ENCODE peak calls at places on chromosomes 7 and 10, in five cellular contexts. Z is mesenchymal stem cell, S is H1, E is H9, W is neuronal stem cell. L is an unnamed sample.

GRCh38 chr7:8065356-8065813 is 96.8 kb downstream of the GLCCI1 start:
- DNase-seq in Z (peak), S (no peak), E (no peak), W (no peak), L (no peak)

GRCh38 chr7:151249034-151249731 is 689 bp upstream of the SMARCD3 start:
- DNase-seq in Z (peak), S (no peak), E (no peak), W (peak), L (no peak)

GRCh38 chr7:24836084-24836483 is 78.8 kb upstream of the GSDME start:
- DNase-seq in Z (no peak), S (no peak), E (no peak), W (no peak), L (no peak)

GRCh38 chr7:155219947-155220769 is 77.5 kb upstream of the INSIG1 start:
- DNase-seq in Z (no peak), S (no peak), E (no peak), W (no peak), L (no peak)

GRCh38 chr7:118195837-118196474 is 12.0 kb downstream of the LSM8 start:
- DNase-seq in Z (peak), S (no peak), E (no peak), W (peak), L (peak)

GRCh38 chr7:80785961-80786360 is 132.9 kb downstream of the SEMA3C start:
- DNase-seq in Z (no peak), S (no peak), E (no peak), W (no peak), L (no peak)

GRCh38 chr10:122331615-122332446 is 42.7 kb upstream of the PLEKHA1 start:
- DNase-seq in Z (no peak), S (no peak), E (no peak), W (no peak), L (no peak)

GRCh38 chr10:74925716-74926115 is 99.3 kb downstream of the KAT6B start:
- DNase-seq in Z (no peak), S (no peak), E (no peak), W (no peak), L (no peak)

GRCh38 chr7:121288894-121289293 is 39.9 kb upstream of the WNT16 start:
- DNase-seq in Z (peak), S (no peak), E (no peak), W (no peak), L (no peak)

GRCh38 chr10:101512741-101513140 is 75.3 kb downstream of the POLL start:
- DNase-seq in Z (peak), S (no peak), E (no peak), W (no peak), L (no peak)

GRCh38 chr10:129761981-129762956 is 201.8 kb downstream of the EBF3 start:
- DNase-seq in Z (no peak), S (no peak), E (peak), W (no peak), L (peak)

GRCh38 chr7:94344826-94345225 is 49.9 kb upstream of the COL1A2 start:
- DNase-seq in Z (peak), S (no peak), E (no peak), W (no peak), L (no peak)

GRCh38 chr7:139753079-139753692 is 24.6 kb downstream of the HIPK2 start:
- DNase-seq in Z (no peak), S (no peak), E (no peak), W (no peak), L (peak)

GRCh38 chr7:40133561-40134427 is 628 bp downstream of the MPLKIP start:
- DNase-seq in Z (peak), S (no peak), E (no peak), W (no peak), L (no peak)

GRCh38 chr7:1369856-1370657 is 89.2 kb downstream of the MICALL2 start:
- DNase-seq in Z (no peak), S (no peak), E (no peak), W (no peak), L (no peak)

GRCh38 chr10:114259825-114260224 is 20.8 kb downstream of the VWA2 start:
- DNase-seq in Z (peak), S (no peak), E (no peak), W (no peak), L (no peak)

GRCh38 chr7:41977165-41977651 is 259.8 kb downstream of the GLI3 start:
- DNase-seq in Z (peak), S (no peak), E (peak), W (peak), L (peak)

GRCh38 chr7:80869821-80870751 is 48.8 kb downstream of the SEMA3C start:
- DNase-seq in Z (no peak), S (no peak), E (no peak), W (no peak), L (no peak)

GRCh38 chr7:47422631-47423030 is 159.3 kb downstream of the TNS3 start:
- DNase-seq in Z (no peak), S (no peak), E (no peak), W (no peak), L (no peak)

GRCh38 chr7:127886248-127886647 is 145.0 kb downstream of the LRRC4 start:
- DNase-seq in Z (no peak), S (no peak), E (no peak), W (no peak), L (no peak)

GRCh38 chr7:23680417-23681405 is 712 bp downstream of the FAM221A start:
- DNase-seq in Z (peak), S (peak), E (peak), W (peak), L (peak)

GRCh38 chr10:21849624-21850023 is 153.9 kb downstream of the DNAJC1 start:
- DNase-seq in Z (no peak), S (no peak), E (no peak), W (no peak), L (no peak)

GRCh38 chr10:56135806-56136205 is 225.3 kb downstream of the ZWINT start:
- DNase-seq in Z (no peak), S (no peak), E (no peak), W (no peak), L (no peak)

GRCh38 chr7:141045842-141046630 is 27.8 kb upstream of the TMEM178B start:
- DNase-seq in Z (peak), S (no peak), E (no peak), W (no peak), L (no peak)

GRCh38 chr10:69337312-69338132 is 59.2 kb downstream of the HK1 start:
- DNase-seq in Z (peak), S (no peak), E (no peak), W (no peak), L (peak)

GRCh38 chr7:26051021-26051420 is 101.0 kb upstream of the NFE2L3 start:
- DNase-seq in Z (no peak), S (no peak), E (no peak), W (no peak), L (no peak)

GRCh38 chr7:141549582-141549981 is 1.6 kb upstream of the AGK start:
- DNase-seq in Z (no peak), S (no peak), E (no peak), W (no peak), L (no peak)

GRCh38 chr10:6907877-6908530 is 327.9 kb upstream of the PRKCQ start:
- DNase-seq in Z (no peak), S (no peak), E (no peak), W (no peak), L (peak)

GRCh38 chr7:105352018-105352612 is 36.6 kb downstream of the SRPK2 start:
- DNase-seq in Z (peak), S (no peak), E (no peak), W (no peak), L (no peak)

GRCh38 chr10:58157076-58157766 is 110.5 kb downstream of the IPMK start:
- DNase-seq in Z (peak), S (no peak), E (no peak), W (no peak), L (no peak)

GRCh38 chr7:106022193-106022821 is 59.2 kb downstream of the CDHR3 start:
- DNase-seq in Z (no peak), S (no peak), E (no peak), W (no peak), L (peak)

GRCh38 chr7:116929021-116929420 is 24.3 kb upstream of the ST7 start:
- DNase-seq in Z (no peak), S (no peak), E (no peak), W (no peak), L (no peak)

GRCh38 chr10:44477021-44477420 is 92.1 kb upstream of the CXCL12 start:
- DNase-seq in Z (peak), S (no peak), E (no peak), W (no peak), L (no peak)

GRCh38 chr7:6294839-6295238 is 22.4 kb upstream of the CYTH3 start:
- DNase-seq in Z (peak), S (no peak), E (no peak), W (no peak), L (no peak)

GRCh38 chr7:150388709-150389531 is 9.8 kb downstream of the ZNF775 start:
- DNase-seq in Z (no peak), S (no peak), E (peak), W (no peak), L (peak)

GRCh38 chr7:2141656-2142055 is 91.1 kb downstream of the MAD1L1 start:
- DNase-seq in Z (no peak), S (no peak), E (no peak), W (no peak), L (no peak)

DNA sequence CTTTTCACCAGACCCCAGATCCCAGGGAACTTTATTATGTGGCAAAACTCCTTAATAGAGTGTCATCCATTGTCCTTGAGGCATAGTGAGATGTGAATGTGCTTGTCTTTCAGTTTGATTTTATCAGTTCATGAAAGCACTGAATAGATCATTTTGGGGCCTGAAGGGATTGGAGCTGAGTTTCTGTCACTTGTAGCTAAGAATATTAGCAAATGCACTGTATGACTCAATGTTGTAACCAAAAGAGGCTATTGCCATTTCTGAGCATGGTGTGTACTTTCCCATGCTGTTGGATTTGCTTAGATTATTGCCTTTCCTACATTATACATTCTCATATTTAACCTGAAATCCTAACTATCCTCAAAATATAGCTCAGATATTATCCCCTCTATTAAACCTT is 130.4 kb downstream of the PRKG1 start:
- DNase-seq in Z (peak), S (no peak), E (no peak), W (no peak), L (peak)
- H3K23ac ChIP-seq in Z (no peak), S (no peak), E (no peak), W (no peak), L (no peak)

DNA sequence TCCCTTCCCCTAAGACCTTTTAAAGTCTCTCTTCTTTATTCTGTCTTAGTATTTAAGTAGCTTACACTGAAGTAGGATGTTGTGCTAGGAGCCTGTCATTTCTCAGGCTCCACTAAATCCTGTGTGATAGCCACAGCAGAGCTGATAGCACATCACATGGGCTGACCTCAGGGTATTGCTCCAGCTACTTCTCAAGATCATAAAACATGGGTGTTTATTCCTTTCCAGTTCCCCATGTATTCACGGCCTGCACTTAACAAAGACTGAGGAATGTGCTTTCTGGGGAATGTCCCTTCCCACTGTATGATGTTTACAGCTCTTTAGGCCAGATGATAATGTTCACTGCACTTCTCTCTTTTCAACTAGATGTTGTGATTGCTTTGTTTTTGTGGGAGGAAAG is 1086.8 kb downstream of the KCNMA1 start:
- DNase-seq in Z (peak), S (no peak), E (no peak), W (no peak), L (peak)
- H3K23ac ChIP-seq in Z (no peak), S (no peak), E (no peak), W (no peak), L (no peak)

GRCh38 chr7:92988051-92988450 is 129.7 kb downstream of the SAMD9 start:
- DNase-seq in Z (peak), S (no peak), E (no peak), W (no peak), L (peak)

GRCh38 chr7:92991190-92991589 is 126.6 kb downstream of the SAMD9 start:
- DNase-seq in Z (no peak), S (no peak), E (no peak), W (no peak), L (no peak)

GRCh38 chr7:92988941-92989540 is 128.7 kb downstream of the SAMD9 start:
- DNase-seq in Z (peak), S (no peak), E (no peak), W (no peak), L (no peak)

GRCh38 chr7:92987543-92987942 is 130.2 kb downstream of the SAMD9 start:
- DNase-seq in Z (peak), S (no peak), E (no peak), W (no peak), L (no peak)

GRCh38 chr7:92987095-92987494 is 130.7 kb downstream of the SAMD9 start:
- DNase-seq in Z (peak), S (no peak), E (no peak), W (no peak), L (no peak)
- H3K23ac ChIP-seq in Z (no peak), S (no peak), E (no peak), W (no peak), L (no peak)

GRCh38 chr7:129610709-129611245 is 743 bp upstream of the NRF1 start:
- DNase-seq in Z (no peak), S (no peak), E (no peak), W (peak), L (peak)
- H3K23ac ChIP-seq in Z (no peak), S (no peak), E (no peak), W (no peak), L (peak)

DNA sequence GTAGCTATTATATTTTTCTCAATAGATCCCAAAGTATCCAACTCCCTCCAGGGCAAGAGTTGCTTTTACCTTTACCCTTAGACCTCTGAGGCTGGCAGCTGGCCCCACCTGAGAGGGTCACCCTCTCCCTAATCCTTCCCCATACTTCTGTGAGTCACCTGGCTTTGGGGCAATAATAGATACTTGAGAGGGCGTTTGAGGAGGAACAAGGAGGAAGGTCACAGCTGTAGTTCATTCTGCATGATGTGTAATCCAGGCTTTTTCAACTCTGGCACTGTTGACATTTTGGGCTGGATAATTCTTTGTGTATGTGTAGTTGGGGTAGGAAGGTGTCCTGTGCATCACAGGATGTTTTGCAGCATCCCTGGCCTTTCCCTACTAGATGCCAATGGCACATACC is 3.4 kb downstream of the BLVRA start:
- DNase-seq in Z (no peak), S (no peak), E (no peak), W (no peak), L (no peak)
- H3K23ac ChIP-seq in Z (no peak), S (no peak), E (no peak), W (no peak), L (no peak)

GRCh38 chr7:36202347-36202896 is 49.4 kb downstream of the EEPD1 start:
- DNase-seq in Z (no peak), S (no peak), E (no peak), W (no peak), L (no peak)
- H3K23ac ChIP-seq in Z (no peak), S (no peak), E (no peak), W (no peak), L (no peak)

GRCh38 chr7:54810401-54810800 is 51.4 kb upstream of the SEC61G start:
- DNase-seq in Z (no peak), S (no peak), E (no peak), W (no peak), L (no peak)
- H3K23ac ChIP-seq in Z (no peak), S (no peak), E (no peak), W (no peak), L (no peak)

L was measured in mesendoderm.